ENCODE peak calls at places on chromosome 6, in six cellular contexts. J is body of pancreas, A is endothelial cell of umbilical vein, S is HCT116, O is NB4, P is Peyer's patch. K is an unnamed sample.

GRCh38 chr6:128028183-128028582 is 127.3 kb upstream of the THEMIS start:
- DNase-seq in J (no peak), P (no peak), A (no peak), O (no peak), S (no peak), K (no peak)

GRCh38 chr6:114879719-114880118 is 536.9 kb upstream of the HS3ST5 start:
- DNase-seq in J (peak; percentile 34), S (no peak), O (no peak), P (no peak), A (no peak), K (no peak)

GRCh38 chr6:14095444-14095843 is 22.1 kb upstream of the CD83 start:
- DNase-seq in J (no peak), S (no peak), O (no peak), A (no peak), P (peak; percentile 82), K (no peak)

GRCh38 chr6:159595173-159595572 is 97.9 kb downstream of the SOD2 start:
- DNase-seq in A (peak; percentile 2), O (no peak), J (no peak), P (no peak), S (peak; percentile 45), K (no peak)

GRCh38 chr6:30926644-30927043 is 5.3 kb downstream of the SFTA2 start:
- DNase-seq in P (peak; percentile 76), O (no peak), S (no peak), A (no peak), J (peak; percentile 77), K (no peak)

GRCh38 chr6:8017276-8017701 is 46.9 kb downstream of the BLOC1S5 start:
- DNase-seq in J (no peak), O (no peak), S (no peak), P (no peak), A (no peak), K (no peak)

GRCh38 chr6:53524455-53524815 is 20.5 kb downstream of the GCLC start:
- DNase-seq in J (no peak), O (no peak), S (no peak), P (no peak), A (peak; percentile 43), K (no peak)

GRCh38 chr6:61809004-61809595 is 476.9 kb downstream of the KHDRBS2 start:
- DNase-seq in J (no peak), S (no peak), O (peak; percentile 56), A (no peak), P (no peak), K (no peak)

GRCh38 chr6:39113788-39114187 is 1.2 kb downstream of the SAYSD1 start:
- DNase-seq in O (no peak), J (no peak), P (no peak), S (no peak), A (no peak), K (no peak)

GRCh38 chr6:145732788-145733187 is 2.5 kb downstream of the EPM2A start:
- DNase-seq in S (no peak), J (no peak), A (no peak), O (peak; percentile 17), P (no peak), K (no peak)

GRCh38 chr6:78850621-78851020 is 16.7 kb upstream of the IRAK1BP1 start:
- DNase-seq in O (no peak), P (no peak), S (no peak), A (no peak), J (no peak), K (no peak)

GRCh38 chr6:16849280-16850210 is 88.3 kb upstream of the ATXN1 start:
- DNase-seq in J (no peak), P (no peak), O (peak; percentile 92), S (no peak), A (no peak), K (peak; percentile 20)

GRCh38 chr6:9112548-9112947 is 677.2 kb upstream of the SLC35B3 start:
- DNase-seq in A (no peak), S (no peak), J (no peak), P (no peak), O (no peak), K (no peak)

GRCh38 chr6:148854086-148854485 is 107.3 kb downstream of the UST start:
- DNase-seq in O (no peak), P (no peak), S (no peak), A (no peak), J (peak; percentile 37), K (no peak)

GRCh38 chr6:88532241-88532860 is 366.2 kb upstream of the CNR1 start:
- DNase-seq in A (no peak), O (no peak), P (no peak), J (no peak), S (no peak), K (no peak)

GRCh38 chr6:161359617-161359945 is 85.7 kb upstream of the AGPAT4 start:
- DNase-seq in A (no peak), O (no peak), J (no peak), P (no peak), S (no peak), K (no peak)

GRCh38 chr6:126063512-126064146 is 77.3 kb downstream of the TRMT11 start:
- DNase-seq in A (peak; percentile 3), S (no peak), O (peak; percentile 56), J (no peak), P (no peak), K (no peak)

GRCh38 chr6:56618050-56618449 is 24.6 kb downstream of the DST start:
- DNase-seq in O (no peak), P (no peak), A (no peak), J (no peak), S (no peak), K (no peak)

GRCh38 chr6:149170564-149171452 is 146.7 kb upstream of the TAB2 start:
- DNase-seq in S (no peak), J (no peak), A (no peak), O (no peak), P (no peak), K (no peak)

GRCh38 chr6:165556116-165556843 is 106.8 kb downstream of the PDE10A start:
- DNase-seq in A (peak; percentile 85), S (no peak), P (no peak), J (peak; percentile 47), O (no peak), K (no peak)
- TF ChIP-seq POLR2A in A (no peak), S (no peak), P (no peak), J (no peak), O (no peak), K (no peak)

GRCh38 chr6:119736680-119737079 is 387.1 kb upstream of the MAN1A1 start:
- DNase-seq in O (no peak), J (no peak), S (no peak), A (no peak), P (no peak), K (no peak)
- TF ChIP-seq POLR2A in O (no peak), J (no peak), S (no peak), A (no peak), P (no peak), K (no peak)

GRCh38 chr6:131135244-131136020 is at the start of gene AKAP7:
- DNase-seq in P (peak; percentile 80), O (peak; percentile 82), J (peak; percentile 76), A (peak; percentile 67), S (peak; percentile 52), K (peak; percentile 94)
- TF ChIP-seq POLR2A in P (peak; percentile 40), O (peak; percentile 48), J (peak; percentile 45), A (peak; percentile 64), S (no peak), K (no peak)

GRCh38 chr6:44311767-44312166 is 1.4 kb downstream of the AARS2 start:
- DNase-seq in J (no peak), P (no peak), S (no peak), A (no peak), O (no peak), K (no peak)

GRCh38 chr6:44315506-44315905 is 2.4 kb upstream of the AARS2 start:
- DNase-seq in P (no peak), A (no peak), J (no peak), S (no peak), O (no peak), K (no peak)

GRCh38 chr6:44311304-44311703 is 1.8 kb downstream of the AARS2 start:
- DNase-seq in O (no peak), J (no peak), P (no peak), A (no peak), S (no peak), K (no peak)

GRCh38 chr6:44310241-44310640 is 2.9 kb downstream of the AARS2 start:
- DNase-seq in O (no peak), P (peak; percentile 32), J (no peak), S (no peak), A (no peak), K (no peak)

GRCh38 chr6:44312901-44313788 is at the start of gene AARS2:
- DNase-seq in P (peak; percentile 95), O (peak; percentile 91), A (peak; percentile 85), S (peak; percentile 81), J (peak; percentile 90), K (peak; percentile 82)
- TF ChIP-seq POLR2A in P (peak; percentile 87), O (peak; percentile 88), A (peak; percentile 83), S (peak; percentile 73), J (peak; percentile 70), K (no peak)

GRCh38 chr6:41791984-41792383 is 4.5 kb downstream of the TOMM6 start:
- DNase-seq in P (no peak), O (no peak), A (no peak), S (no peak), J (no peak), K (peak; percentile 29)
- TF ChIP-seq POLR2A in P (no peak), O (no peak), A (no peak), S (no peak), J (no peak), K (no peak)